ENCODE peak calls at places on chromosomes 3 and 15, in ten cellular contexts. B is naive thymus-derived CD4-positive, alpha-beta T cell; J is tibial artery; W is neural progenitor cell; P is MM.1S; I is upper lobe of right lung; M is small intestine; K is adipocyte; Q is HepG2; V is Karpas-422. O is an unnamed sample.

GRCh38 chr3:10554236-10554611 is 48.8 kb upstream of the ATP2B2 start:
- DNase-seq in M (no peak), V (no peak), J (no peak), P (no peak), I (no peak), W (no peak), K (no peak), B (no peak), Q (no peak), O (peak; percentile 6)

GRCh38 chr3:52790741-52791140 is 3.9 kb upstream of the ITIH3 start:
- DNase-seq in Q (no peak), K (no peak), V (no peak), P (no peak), W (no peak), B (no peak), I (no peak), M (no peak), J (no peak), O (no peak)

GRCh38 chr3:30631237-30631961 is 25.0 kb downstream of the TGFBR2 start:
- DNase-seq in I (no peak), P (no peak), M (peak; percentile 46), B (no peak), V (no peak), K (no peak), Q (peak; percentile 66), W (no peak), J (no peak), O (no peak)

GRCh38 chr3:3778216-3778615 is 21.0 kb upstream of the LRRN1 start:
- DNase-seq in K (no peak), P (no peak), J (no peak), I (no peak), W (no peak), V (no peak), M (no peak), B (no peak), Q (no peak), O (no peak)

GRCh38 chr3:128547368-128547987 is 54.5 kb upstream of the GATA2 start:
- DNase-seq in V (no peak), I (peak; percentile 50), P (no peak), M (no peak), K (peak; percentile 47), Q (no peak), B (no peak), J (no peak), W (no peak), O (no peak)

GRCh38 chr3:50675179-50676030 is 678 bp downstream of the DOCK3 start:
- DNase-seq in P (peak; percentile 36), K (peak; percentile 21), J (no peak), W (peak; percentile 85), Q (no peak), M (no peak), I (peak; percentile 78), B (peak; percentile 38), V (no peak), O (no peak)

GRCh38 chr3:185030399-185030798 is 122.5 kb downstream of the C3orf70 start:
- DNase-seq in M (no peak), I (no peak), P (no peak), V (no peak), Q (peak; percentile 43), W (no peak), J (no peak), B (no peak), K (no peak), O (no peak)

GRCh38 chr3:186109897-186110803 is 1.3 kb upstream of the ETV5 start:
- DNase-seq in W (peak; percentile 67), Q (no peak), J (peak; percentile 70), M (no peak), P (no peak), K (peak; percentile 62), V (no peak), B (no peak), I (peak; percentile 77), O (no peak)

GRCh38 chr3:129421236-129421883 is 7.1 kb downstream of the EFCAB12 start:
- DNase-seq in P (no peak), J (peak; percentile 58), Q (no peak), W (no peak), M (no peak), I (no peak), B (no peak), V (no peak), K (no peak), O (no peak)

DNA sequence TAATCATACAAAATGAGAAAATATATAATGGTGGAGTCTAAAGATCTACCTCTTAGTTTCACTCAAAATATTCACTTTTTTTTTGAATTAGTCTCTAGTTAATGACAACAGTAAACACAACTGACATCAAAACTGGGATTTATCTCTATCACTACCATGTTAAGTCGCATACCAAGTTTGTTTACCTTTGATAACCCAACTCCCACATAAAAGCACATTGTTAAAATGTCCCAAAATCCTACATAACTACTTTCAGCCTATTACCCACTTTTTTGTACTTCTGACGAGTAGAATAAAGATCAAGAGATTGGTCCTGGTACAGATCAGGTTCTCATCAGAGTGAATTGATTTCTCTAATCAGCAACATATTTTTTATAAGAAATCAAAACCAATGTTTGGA is 518.5 kb downstream of the EPHA3 start:
- DNase-seq in K (no peak), V (no peak), W (no peak), B (no peak), P (no peak), I (no peak), M (no peak), Q (peak; percentile 42), J (no peak), O (no peak)
- H3K36me3 ChIP-seq in K (no peaks in the 10 kb centered on the region), V (no peaks in the 10 kb centered on the region), W (no peaks in the 10 kb centered on the region), B (no peaks in the 10 kb centered on the region), P (no peaks in the 10 kb centered on the region), I (no peaks in the 10 kb centered on the region), M (no peaks in the 10 kb centered on the region), Q (no peaks in the 10 kb centered on the region), J (no peaks in the 10 kb centered on the region), O (no peaks in the 10 kb centered on the region)

GRCh38 chr3:56983427-56983826 is 77.0 kb upstream of the SPATA12 start:
- DNase-seq in B (no peak), J (no peak), P (no peak), Q (no peak), W (no peak), M (no peak), V (no peak), K (no peak), I (no peak), O (no peak)

GRCh38 chr3:56980798-56981390 is 79.6 kb upstream of the SPATA12 start:
- DNase-seq in I (no peak), M (no peak), J (peak; percentile 83), B (no peak), Q (no peak), K (peak; percentile 92), W (no peak), V (no peak), P (no peak), O (peak; percentile 81)

GRCh38 chr3:56985460-56986327 is 74.8 kb upstream of the SPATA12 start:
- DNase-seq in K (peak; percentile 76), V (peak; percentile 69), W (no peak), M (no peak), I (no peak), J (no peak), B (no peak), P (no peak), Q (no peak), O (no peak)

GRCh38 chr3:56980283-56980682 is 80.2 kb upstream of the SPATA12 start:
- DNase-seq in P (no peak), V (no peak), Q (no peak), B (no peak), K (no peak), I (no peak), W (no peak), M (no peak), J (no peak), O (no peak)

GRCh38 chr3:56981445-56982230 is 78.8 kb upstream of the SPATA12 start:
- DNase-seq in W (no peak), P (no peak), Q (no peak), V (no peak), M (no peak), B (no peak), I (no peak), J (no peak), K (no peak), O (no peak)
- H3K4me3 ChIP-seq in W (no peak overlapping the region), P (no peak overlapping the region), Q (no peak overlapping the region), V (no peak overlapping the region), M (no peak overlapping the region), B (no peak overlapping the region), I (no peak overlapping the region), J (no peak overlapping the region), K (no peak overlapping the region), O (no peak overlapping the region)

DNA sequence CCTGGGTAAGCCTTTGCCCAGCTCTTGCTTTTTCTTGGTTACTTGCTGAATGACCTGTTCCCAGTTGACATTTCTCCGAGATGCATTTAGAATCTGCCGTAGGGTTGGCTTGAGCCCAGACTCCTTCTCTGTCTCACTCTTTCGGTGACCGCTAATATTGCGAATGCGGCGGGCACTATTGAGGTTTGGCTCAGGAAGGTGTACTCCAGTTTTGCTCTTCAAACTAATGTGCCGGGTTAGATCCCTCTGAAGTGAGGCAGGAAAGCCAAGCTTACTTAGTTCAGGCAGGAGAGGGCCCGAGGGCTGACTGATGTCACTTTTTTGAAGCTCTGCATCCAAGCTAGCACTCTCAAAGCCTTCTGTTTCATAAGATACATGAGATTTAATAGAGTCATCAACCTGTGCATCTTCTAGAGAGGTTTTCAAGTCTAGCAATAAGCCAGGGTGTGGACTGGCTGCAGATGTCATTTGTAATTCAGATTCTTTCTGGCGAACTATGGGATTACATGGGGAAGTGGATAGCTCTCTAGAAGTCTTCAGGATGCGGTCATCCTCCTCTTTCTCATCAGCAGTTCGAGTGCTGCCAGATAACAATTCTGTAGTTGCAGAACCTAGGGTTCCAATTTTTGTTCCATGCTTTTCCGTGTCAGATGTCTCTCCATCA is 41.0 kb downstream of the ZNF106 start:
- DNase-seq in B (no peak), Q (no peak), W (no peak), P (no peak), V (no peak), M (no peak), K (no peak), J (no peak), I (no peak), O (no peak)
- H3K36me3 ChIP-seq in B (peaks cover 8% of the 10 kb centered on the region), Q (peaks cover 55% of the 10 kb centered on the region), W (peaks cover 4% of the 10 kb centered on the region), P (peaks cover 7% of the 10 kb centered on the region), V (peaks cover 55% of the 10 kb centered on the region), M (peaks cover 17% of the 10 kb centered on the region), K (peaks cover 83% of the 10 kb centered on the region), J (peaks cover 57% of the 10 kb centered on the region), I (peaks cover 78% of the 10 kb centered on the region), O (peaks cover 92% of the 10 kb centered on the region)

DNA sequence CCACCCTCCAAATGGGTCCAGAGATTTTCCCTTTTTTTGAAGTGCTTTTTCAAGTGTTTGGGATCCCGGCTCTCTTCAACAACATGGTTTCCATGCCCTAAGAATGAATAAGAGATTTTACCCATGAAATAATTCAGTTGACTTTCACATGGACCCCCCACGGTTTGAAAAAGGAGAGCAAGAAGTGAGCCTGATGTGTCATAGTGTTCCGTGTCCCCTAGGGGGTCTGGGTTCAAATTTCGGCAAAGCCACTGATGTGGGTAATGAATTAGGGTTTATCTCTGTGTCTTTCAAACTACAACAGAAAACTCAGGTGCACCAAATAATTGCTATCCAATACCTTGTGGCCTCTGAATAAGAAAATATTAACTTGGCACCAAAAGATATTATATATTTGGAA is 2.9 kb downstream of the BOC start:
- DNase-seq in I (no peak), M (no peak), Q (no peak), B (no peak), W (peak; percentile 36), J (no peak), V (no peak), K (no peak), P (no peak), O (no peak)
- H3K4me3 ChIP-seq in I (no peak overlapping the region), M (no peak overlapping the region), Q (no peak overlapping the region), B (no peak overlapping the region), W (peak overlapping the region; percentile 93), J (no peak overlapping the region), V (no peak overlapping the region), K (peak overlapping the region; percentile 81), P (no peak overlapping the region), O (no peak overlapping the region)